ENCODE peak calls at places on chromosomes 5 and 9, in seven cellular contexts. T, G, R, M, N, A and Y are unnamed samples.

GRCh38 chr5:7754997-7755596 is 95.8 kb downstream of the CFAP90 start:
- DNase-seq in T (peak; percentile 44), M (peak; percentile 43), A (no peak), G (peak; percentile 74), R (peak; percentile 56), N (no peak), Y (peak; percentile 65)

GRCh38 chr9:127495884-127496555 is 44.7 kb downstream of the LRSAM1 start:
- DNase-seq in T (no peak), R (no peak), M (no peak), N (no peak), A (no peak), G (no peak), Y (no peak)

GRCh38 chr5:79109527-79110492 is 1.8 kb upstream of the BHMT start:
- DNase-seq in N (no peak), A (no peak), G (peak; percentile 20), R (no peak), M (no peak), T (no peak), Y (no peak)

GRCh38 chr5:55917402-55918096 is 66.4 kb downstream of the IL31RA start:
- DNase-seq in M (no peak), T (no peak), G (no peak), N (no peak), R (no peak), A (no peak), Y (no peak)

GRCh38 chr5:145689235-145689634 is 145.9 kb downstream of the PRELID2 start:
- DNase-seq in G (no peak), T (no peak), N (no peak), M (no peak), R (no peak), A (no peak), Y (no peak)

GRCh38 chr9:70261131-70261870 is 2.5 kb downstream of the SMC5 start:
- DNase-seq in M (no peak), A (no peak), G (no peak), N (no peak), T (no peak), R (no peak), Y (no peak)

GRCh38 chr5:66828551-66829421 is 232.6 kb downstream of the MAST4 start:
- DNase-seq in A (peak; percentile 6), T (peak; percentile 29), G (peak; percentile 46), R (peak; percentile 83), N (no peak), M (peak; percentile 79), Y (peak; percentile 44)

GRCh38 chr5:149834246-149834855 is 104.2 kb downstream of the PPARGC1B start:
- DNase-seq in N (no peak), G (peak; percentile 74), R (peak; percentile 90), M (peak; percentile 88), T (peak; percentile 73), A (no peak), Y (peak; percentile 73)

GRCh38 chr5:132032156-132032555 is 20.7 kb upstream of the ACSL6 start:
- DNase-seq in R (no peak), T (no peak), N (no peak), M (no peak), G (no peak), A (no peak), Y (no peak)

GRCh38 chr9:115524467-115525059 is 406.6 kb upstream of the TNC start:
- DNase-seq in R (peak; percentile 79), A (no peak), T (peak; percentile 72), G (peak; percentile 36), N (no peak), M (peak; percentile 62), Y (peak; percentile 53)

GRCh38 chr9:33225319-33226152 is 14.4 kb upstream of the SPINK4 start:
- DNase-seq in G (peak; percentile 79), A (no peak), N (no peak), M (peak; percentile 75), R (peak; percentile 88), T (peak; percentile 69), Y (peak; percentile 69)

GRCh38 chr5:140093866-140094265 is 20.0 kb upstream of the PURA start:
- DNase-seq in A (no peak), R (no peak), T (no peak), M (no peak), G (no peak), N (no peak), Y (no peak)

GRCh38 chr9:14262836-14263235 is 51.1 kb downstream of the NFIB start:
- DNase-seq in G (no peak), T (no peak), M (no peak), A (no peak), N (no peak), R (no peak), Y (no peak)

GRCh38 chr5:9898319-9898718 is 268.2 kb upstream of the TAS2R1 start:
- DNase-seq in A (no peak), M (peak; percentile 48), N (no peak), G (no peak), R (peak; percentile 36), T (peak; percentile 40), Y (peak; percentile 56)

GRCh38 chr5:32276173-32276853 is 36.4 kb downstream of the MTMR12 start:
- DNase-seq in T (peak; percentile 63), A (no peak), M (no peak), G (peak; percentile 26), N (no peak), R (peak; percentile 51), Y (peak; percentile 18)

GRCh38 chr9:107751522-107752235 is 262.1 kb upstream of the KLF4 start:
- DNase-seq in N (no peak), A (no peak), M (peak; percentile 54), R (peak; percentile 78), T (peak; percentile 87), G (no peak), Y (peak; percentile 66)

GRCh38 chr5:38258319-38259061 is at the start of gene EGFLAM:
- DNase-seq in N (peak; percentile 74), T (peak; percentile 14), A (no peak), G (peak; percentile 63), M (peak; percentile 55), R (peak; percentile 9), Y (peak; percentile 39)

GRCh38 chr9:109632817-109633216 is 134.7 kb upstream of the PTPN3 start:
- DNase-seq in A (no peak), T (no peak), G (no peak), N (no peak), M (no peak), R (no peak), Y (no peak)

GRCh38 chr9:9914174-9914573 is 698.6 kb downstream of the PTPRD start:
- DNase-seq in A (no peak), T (no peak), G (no peak), M (no peak), N (no peak), R (no peak), Y (no peak)

GRCh38 chr5:126066795-126067321 is 356.4 kb upstream of the GRAMD2B start:
- DNase-seq in N (no peak), A (no peak), T (no peak), G (no peak), M (no peak), R (no peak), Y (no peak)

GRCh38 chr9:121249563-121249962 is 18.4 kb upstream of the GSN start:
- DNase-seq in T (no peak), R (no peak), M (no peak), G (no peak), A (no peak), N (no peak), Y (no peak)

GRCh38 chr9:2159521-2160417 is 144.6 kb downstream of the SMARCA2 start:
- DNase-seq in R (peak; percentile 58), A (no peak), N (no peak), G (no peak), T (peak; percentile 43), M (no peak), Y (no peak)

GRCh38 chr9:121369595-121370265 is at the start of gene STOM:
- DNase-seq in T (peak; percentile 75), N (peak; percentile 76), R (peak; percentile 77), A (peak; percentile 60), M (peak; percentile 83), G (peak; percentile 72), Y (peak; percentile 74)

GRCh38 chr5:74182603-74183002 is 457.9 kb downstream of the ENC1 start:
- DNase-seq in T (no peak), R (no peak), N (no peak), M (no peak), A (no peak), G (no peak), Y (no peak)

GRCh38 chr5:133897431-133897830 is 71.0 kb downstream of the C5orf15 start:
- DNase-seq in R (no peak), N (no peak), T (no peak), A (no peak), M (no peak), G (no peak), Y (no peak)

GRCh38 chr5:139711067-139711851 is 63.1 kb downstream of the CXXC5 start:
- DNase-seq in R (peak; percentile 45), A (no peak), G (peak; percentile 76), M (peak; percentile 85), T (peak; percentile 69), N (no peak), Y (peak; percentile 36)